ENCODE peak calls at places on chromosomes 16 and 17, in four cellular contexts. M is NCI-H1436 treated with DMSO at 0.1 percent for 48 hours, S is NCI-H1105 treated with DMSO at 0.1 percent for 48 hours, G is COR-L47. W is an unnamed sample.

GRCh38 chr17:78986048-78986648 is 6.4 kb upstream of the LGALS3BP start:
- DNase-seq in G (peak; percentile 38), S (no peak), M (no peak), W (peak; percentile 57)

GRCh38 chr17:37430051-37430591 is 23.4 kb downstream of the TADA2A start:
- DNase-seq in M (no peak), S (no peak), G (no peak), W (no peak)

GRCh38 chr16:24253192-24253591 is 2.9 kb upstream of the CACNG3 start:
- DNase-seq in M (peak; percentile 35), G (peak; percentile 16), S (peak; percentile 35), W (peak; percentile 22)

GRCh38 chr16:26614102-26614864 is 452.4 kb upstream of the C16orf82 start:
- DNase-seq in M (no peak), S (no peak), G (no peak), W (no peak)

GRCh38 chr17:17723354-17724261 is 42.4 kb downstream of the RAI1 start:
- DNase-seq in M (no peak), G (peak; percentile 67), S (no peak), W (no peak)

GRCh38 chr17:390025-390424 is 37.4 kb upstream of the RPH3AL start:
- DNase-seq in G (no peak), S (no peak), M (no peak), W (no peak)

GRCh38 chr17:82492647-82493516 is 26.6 kb upstream of the FOXK2 start:
- DNase-seq in S (no peak), M (no peak), G (no peak), W (no peak)

GRCh38 chr17:51147641-51148040 is 5.7 kb upstream of the NME1 start:
- DNase-seq in M (no peak), S (no peak), G (no peak), W (no peak)

GRCh38 chr16:50692999-50693781 is at the start of gene NOD2:
- DNase-seq in S (no peak), G (no peak), M (no peak), W (no peak)

GRCh38 chr17:17884281-17885028 is 47.7 kb upstream of the SREBF1 start:
- DNase-seq in S (no peak), G (no peak), M (no peak), W (no peak)

GRCh38 chr17:35612924-35613521 is 25.9 kb downstream of the AP2B1 start:
- DNase-seq in M (peak; percentile 56), S (peak; percentile 51), G (peak; percentile 36), W (no peak)

GRCh38 chr16:4859190-4859899 is 12.1 kb downstream of the UBN1 start:
- DNase-seq in S (no peak), G (no peak), M (no peak), W (no peak)

GRCh38 chr16:4692460-4693295 is 684 bp upstream of the NUDT16L1 start:
- DNase-seq in M (no peak), S (no peak), G (no peak), W (peak; percentile 75)

GRCh38 chr16:47507701-47508100 is 46.6 kb downstream of the PHKB start:
- DNase-seq in S (no peak), G (no peak), M (no peak), W (no peak)

GRCh38 chr17:70597774-70598173 is 428.4 kb downstream of the KCNJ2 start:
- DNase-seq in S (peak; percentile 86), M (no peak), G (no peak), W (no peak)

GRCh38 chr17:56785396-56785795 is 48.3 kb downstream of the C17orf67 start:
- DNase-seq in M (no peak), G (no peak), S (no peak), W (no peak)

GRCh38 chr17:6170349-6170748 is 100.2 kb downstream of the WSCD1 start:
- DNase-seq in S (peak; percentile 87), M (no peak), G (no peak), W (no peak)

GRCh38 chr16:83835972-83836566 is 28.3 kb downstream of the HSBP1 start:
- DNase-seq in M (no peak), G (peak; percentile 6), S (no peak), W (no peak)

GRCh38 chr17:79626156-79626890 is 15.5 kb upstream of the RBFOX3 start:
- DNase-seq in G (no peak), M (no peak), S (no peak), W (no peak)

GRCh38 chr17:57666946-57667345 is 78.2 kb downstream of the CCDC182 start:
- DNase-seq in M (no peak), G (no peak), S (no peak), W (no peak)

GRCh38 chr16:1305823-1306222 is 3.6 kb upstream of the UBE2I start:
- DNase-seq in M (no peak), G (no peak), S (no peak), W (no peak)

GRCh38 chr17:59361916-59362810 is 30.7 kb downstream of the YPEL2 start:
- DNase-seq in G (no peak), S (no peak), M (no peak), W (no peak)

GRCh38 chr16:2159052-2159838 is 3.7 kb downstream of the TRAF7 start:
- DNase-seq in S (no peak), M (no peak), G (no peak), W (no peak)

GRCh38 chr17:16935786-16936185 is 36.1 kb downstream of the TNFRSF13B start:
- DNase-seq in M (no peak), S (no peak), G (no peak), W (no peak)

GRCh38 chr17:50117202-50118040 is 12.5 kb downstream of the SAMD14 start:
- DNase-seq in G (no peak), S (peak; percentile 36), M (no peak), W (no peak)

GRCh38 chr17:37570527-37571093 is 38.6 kb downstream of the SYNRG start:
- DNase-seq in M (no peak), S (peak; percentile 25), G (peak; percentile 7), W (peak; percentile 56)

GRCh38 chr16:14354561-14355351 is 275.3 kb downstream of the PARN start:
- DNase-seq in M (no peak), S (no peak), G (no peak), W (peak; percentile 35)

GRCh38 chr16:17359778-17360177 is 111.0 kb downstream of the XYLT1 start:
- DNase-seq in M (no peak), G (no peak), S (peak; percentile 77), W (peak; percentile 80)

GRCh38 chr17:61750656-61751055 is 112.7 kb downstream of the BRIP1 start:
- DNase-seq in M (no peak), G (no peak), S (no peak), W (no peak)

GRCh38 chr17:49570540-49571242 is 5.0 kb upstream of the NXPH3 start:
- DNase-seq in G (no peak), S (no peak), M (no peak), W (no peak)

GRCh38 chr17:82862758-82863645 is 23.2 kb upstream of the ZNF750 start:
- DNase-seq in G (no peak), S (no peak), M (no peak), W (no peak)

GRCh38 chr17:13727441-13728171 is 125.9 kb upstream of the HS3ST3A1 start:
- DNase-seq in S (no peak), M (no peak), G (no peak), W (no peak)